ENCODE peak calls at places on chromosomes 1 and 21, in six cellular contexts. T is neuronal stem cell, X is H9, J is trophoblast cell, A is H1, V is mesenchymal stem cell. Z is an unnamed sample.

GRCh38 chr1:223820976-223821375 is 24.8 kb downstream of the TP53BP2 start:
- DNase-seq in T (no peak), X (no peak), J (no peak), V (no peak), A (no peak), Z (no peak)

GRCh38 chr1:59151387-59151761 is 145.5 kb upstream of the FGGY start:
- DNase-seq in J (no peak), X (no peak), A (no peak), V (no peak), T (no peak), Z (no peak)

GRCh38 chr21:34810786-34811185 is 142.0 kb downstream of the CLIC6 start:
- DNase-seq in T (no peak), V (no peak), J (no peak), A (no peak), X (no peak), Z (no peak)

GRCh38 chr1:168223261-168223660 is 2.5 kb upstream of the SFT2D2 start:
- DNase-seq in J (no peak), A (no peak), T (no peak), V (no peak), X (no peak), Z (no peak)

GRCh38 chr1:206507395-206508129 is at the start of gene RASSF5:
- DNase-seq in J (peak), A (peak), T (peak), V (peak), X (peak), Z (peak)

GRCh38 chr21:32771134-32771523 is 426 bp downstream of the PAXBP1 start:
- DNase-seq in X (peak), J (peak), T (no peak), V (peak), A (peak), Z (peak)

GRCh38 chr1:184163674-184164470 is 112.3 kb downstream of the TSEN15 start:
- DNase-seq in A (no peak), J (no peak), X (no peak), V (peak), T (no peak), Z (peak)

GRCh38 chr1:162364498-162364897 is 12.2 kb downstream of the SPATA46 start:
- DNase-seq in T (no peak), J (no peak), A (no peak), X (no peak), V (no peak), Z (no peak)

GRCh38 chr1:173714441-173714758 is 381 bp upstream of the KLHL20 start:
- DNase-seq in X (no peak), A (no peak), V (no peak), T (no peak), J (no peak), Z (no peak)

GRCh38 chr21:36030581-36031189 is 29.6 kb downstream of the SETD4 start:
- DNase-seq in A (no peak), J (no peak), V (no peak), T (no peak), X (no peak), Z (peak)

GRCh38 chr21:42063206-42063577 is 7.9 kb upstream of the UMODL1 start:
- DNase-seq in T (no peak), V (no peak), X (no peak), J (no peak), A (no peak), Z (no peak)

GRCh38 chr1:167881069-167881468 is 32.9 kb downstream of the ADCY10 start:
- DNase-seq in X (no peak), A (no peak), J (peak), T (no peak), V (no peak), Z (peak)

GRCh38 chr1:89523597-89524368 is 846 bp upstream of the LRRC8B start:
- DNase-seq in J (peak), T (peak), A (no peak), X (peak), V (peak), Z (peak)

GRCh38 chr1:245822997-245823396 is 668.2 kb downstream of the KIF26B start:
- DNase-seq in T (no peak), V (peak), X (no peak), A (no peak), J (peak), Z (peak)

GRCh38 chr1:2475571-2475970 is 518 bp upstream of the PLCH2 start:
- DNase-seq in T (no peak), J (no peak), X (no peak), A (no peak), V (no peak), Z (no peak)
- H4K91ac ChIP-seq in T (peak), J (no peak), X (no peak), A (no peak), V (no peak), Z (no peak)

GRCh38 chr1:40302475-40302874 is 14.6 kb downstream of the COL9A2 start:
- DNase-seq in V (no peak), T (no peak), A (no peak), J (no peak), X (no peak), Z (no peak)
- H4K91ac ChIP-seq in V (no peak), T (no peak), A (no peak), J (no peak), X (no peak), Z (no peak)

GRCh38 chr1:84611091-84611490 is 36.9 kb upstream of the CTBS start:
- DNase-seq in J (no peak), T (no peak), V (no peak), X (no peak), A (no peak), Z (no peak)
- H4K91ac ChIP-seq in J (no peak), T (no peak), V (no peak), X (no peak), A (no peak), Z (no peak)

GRCh38 chr1:55063562-55063942 is 24.2 kb downstream of the PCSK9 start:
- DNase-seq in X (no peak), J (no peak), A (no peak), T (no peak), V (no peak), Z (no peak)
- H4K91ac ChIP-seq in X (no peak), J (no peak), A (no peak), T (no peak), V (no peak), Z (no peak)